ENCODE peak calls at places on chromosome 7, in nine cellular contexts. N is endothelial cell of umbilical vein, I is GM12878, T is mesenchymal stem cell, P is K562, Q is MM.1S, G is H9, F is trophoblast cell, A is mesendoderm. V is an unnamed sample. For H3K4me1, the result is how much of the 10 kb centered on the place peaks cover.

GRCh38 chr7:116087291-116087690 is 56.7 kb upstream of the TFEC start:
- DNase-seq in N (no peak), I (no peak), T (no peak), P (no peak), Q (no peak), G (no peak), F (no peak), A (no peak), V (no peak)

GRCh38 chr7:68107256-68107655 is 1110.6 kb downstream of the TYW1 start:
- DNase-seq in N (no peak), I (no peak), T (no peak), P (no peak), Q (no peak), G (no peak), F (no peak), A (no peak), V (no peak)

GRCh38 chr7:78317371-78317770 is 518.8 kb downstream of the PHTF2 start:
- DNase-seq in N (no peak), I (no peak), T (no peak), P (no peak), Q (no peak), G (no peak), F (no peak), A (no peak), V (no peak)

GRCh38 chr7:92608380-92609322 is 18.5 kb upstream of the FAM133B start:
- DNase-seq in N (no peak), I (no peak), T (no peak), P (peak), Q (no peak), G (peak), F (peak), A (peak), V (no peak)

GRCh38 chr7:22728416-22729029 is 1.5 kb downstream of the IL6 start:
- DNase-seq in N (peak), I (no peak), T (peak), P (peak), Q (peak), G (no peak), F (peak), A (peak), V (peak)

GRCh38 chr7:12619461-12620069 is 49.0 kb downstream of the SCIN start:
- DNase-seq in N (no peak), I (no peak), T (no peak), P (no peak), Q (no peak), G (no peak), F (peak), A (peak), V (no peak)

GRCh38 chr7:26199301-26200112 is 1.0 kb downstream of the HNRNPA2B1 start:
- DNase-seq in N (peak), I (no peak), T (peak), P (no peak), Q (peak), G (no peak), F (peak), A (peak), V (peak)

GRCh38 chr7:138257459-138258193 is 181.4 kb downstream of the AKR1D1 start:
- DNase-seq in N (peak), I (no peak), T (peak), P (peak), Q (no peak), G (no peak), F (peak), A (peak), V (peak)

GRCh38 chr7:91784469-91784868 is 96.0 kb downstream of the MTERF1 start:
- DNase-seq in N (peak), I (no peak), T (peak), P (peak), Q (peak), G (no peak), F (peak), A (no peak), V (peak)

GRCh38 chr7:138756591-138757222 is 41.1 kb upstream of the TMEM213 start:
- DNase-seq in N (no peak), I (no peak), T (no peak), P (no peak), Q (no peak), G (no peak), F (no peak), A (no peak), V (no peak)

GRCh38 chr7:153840861-153841260 is 211.3 kb upstream of the DPP6 start:
- DNase-seq in N (no peak), I (no peak), T (no peak), P (no peak), Q (peak), G (no peak), F (no peak), A (no peak), V (no peak)

GRCh38 chr7:24323961-24324480 is 40.0 kb downstream of the NPY start:
- DNase-seq in N (no peak), I (no peak), T (no peak), P (no peak), Q (no peak), G (no peak), F (no peak), A (no peak), V (no peak)

GRCh38 chr7:121001234-121001633 is 12.7 kb downstream of the CPED1 start:
- DNase-seq in N (no peak), I (no peak), T (no peak), P (no peak), Q (no peak), G (no peak), F (no peak), A (no peak), V (no peak)

GRCh38 chr7:18192228-18192627 is 164.6 kb upstream of the PRPS1L1 start:
- DNase-seq in N (no peak), I (no peak), T (no peak), P (no peak), Q (no peak), G (no peak), F (no peak), A (no peak), V (no peak)

GRCh38 chr7:134616611-134617010 is 30.0 kb upstream of the BPGM start:
- DNase-seq in N (no peak), I (no peak), T (no peak), P (no peak), Q (no peak), G (no peak), F (no peak), A (no peak), V (no peak)

GRCh38 chr7:1123721-1124120 is 35.8 kb downstream of the GPER1 start:
- DNase-seq in N (peak), I (no peak), T (peak), P (no peak), Q (no peak), G (peak), F (peak), A (peak), V (peak)

GRCh38 chr7:135956393-135956792 is 20.8 kb downstream of the MTPN start:
- DNase-seq in N (no peak), I (no peak), T (no peak), P (no peak), Q (no peak), G (no peak), F (no peak), A (no peak), V (no peak)

GRCh38 chr7:152893801-152894294 is 134.3 kb downstream of the ACTR3B start:
- DNase-seq in N (no peak), I (no peak), T (no peak), P (no peak), Q (no peak), G (no peak), F (no peak), A (no peak), V (no peak)

GRCh38 chr7:7375538-7375937 is 160.1 kb downstream of the COL28A1 start:
- DNase-seq in N (no peak), I (no peak), T (no peak), P (no peak), Q (no peak), G (no peak), F (no peak), A (no peak), V (no peak)

GRCh38 chr7:96649981-96650380 is 59.7 kb downstream of the SEM1 start:
- DNase-seq in N (no peak), I (no peak), T (peak), P (no peak), Q (no peak), G (no peak), F (no peak), A (no peak), V (peak)

GRCh38 chr7:14085901-14086300 is 96.4 kb upstream of the ETV1 start:
- DNase-seq in N (no peak), I (no peak), T (peak), P (no peak), Q (no peak), G (no peak), F (no peak), A (peak), V (no peak)

GRCh38 chr7:26105206-26105605 is 46.8 kb upstream of the NFE2L3 start:
- DNase-seq in N (no peak), I (no peak), T (no peak), P (no peak), Q (no peak), G (no peak), F (no peak), A (no peak), V (no peak)

GRCh38 chr7:29332027-29332806 is 137.6 kb downstream of the CHN2 start:
- DNase-seq in N (no peak), I (no peak), T (no peak), P (no peak), Q (no peak), G (no peak), F (no peak), A (no peak), V (no peak)

GRCh38 chr7:48253020-48253419 is 81.8 kb downstream of the ABCA13 start:
- DNase-seq in N (no peak), I (no peak), T (no peak), P (no peak), Q (no peak), G (peak), F (no peak), A (peak), V (no peak)

GRCh38 chr7:137544450-137545058 is 201.0 kb upstream of the PTN start:
- DNase-seq in N (no peak), I (no peak), T (no peak), P (no peak), Q (no peak), G (no peak), F (no peak), A (no peak), V (peak)

GRCh38 chr7:131722371-131722770 is 165.9 kb upstream of the PODXL start:
- DNase-seq in N (no peak), I (no peak), T (no peak), P (no peak), Q (no peak), G (no peak), F (no peak), A (no peak), V (no peak)

GRCh38 chr7:12643001-12643400 is 44.4 kb upstream of the ARL4A start:
- DNase-seq in N (no peak), I (no peak), T (no peak), P (no peak), Q (no peak), G (no peak), F (no peak), A (no peak), V (no peak)

GRCh38 chr7:99096124-99096887 is 47.6 kb downstream of the SMURF1 start:
- DNase-seq in N (no peak), I (no peak), T (peak), P (no peak), Q (peak), G (no peak), F (no peak), A (no peak), V (peak)

GRCh38 chr7:99098317-99098823 is 45.5 kb downstream of the SMURF1 start:
- DNase-seq in N (no peak), I (no peak), T (no peak), P (no peak), Q (no peak), G (no peak), F (no peak), A (no peak), V (no peak)

GRCh38 chr7:99097730-99098129 is 46.2 kb downstream of the SMURF1 start:
- DNase-seq in N (no peak), I (no peak), T (no peak), P (no peak), Q (no peak), G (no peak), F (no peak), A (no peak), V (no peak)

GRCh38 chr7:99099499-99100077 is 44.3 kb downstream of the SMURF1 start:
- DNase-seq in N (no peak), I (no peak), T (peak), P (no peak), Q (no peak), G (no peak), F (peak), A (peak), V (no peak)

GRCh38 chr7:99098824-99099498 is 44.9 kb downstream of the SMURF1 start:
- DNase-seq in N (no peak), I (no peak), T (peak), P (no peak), Q (no peak), G (no peak), F (peak), A (peak), V (peak)
- H3K9ac ChIP-seq in N (no peak), I (no peak), T (peak), P (no peak), Q (no peak), G (no peak), F (no peak), A (no peak), V (no peak)

GRCh38 chr7:127880454-127880853 is 150.8 kb downstream of the LRRC4 start:
- DNase-seq in N (no peak), I (no peak), T (no peak), P (no peak), Q (no peak), G (no peak), F (peak), A (peak), V (no peak)
- H3K4me1 ChIP-seq in N (under half), I (under half), T (under half), P (under half), Q (under half), G (under half), F (under half), A (under half), V (under half)

DNA sequence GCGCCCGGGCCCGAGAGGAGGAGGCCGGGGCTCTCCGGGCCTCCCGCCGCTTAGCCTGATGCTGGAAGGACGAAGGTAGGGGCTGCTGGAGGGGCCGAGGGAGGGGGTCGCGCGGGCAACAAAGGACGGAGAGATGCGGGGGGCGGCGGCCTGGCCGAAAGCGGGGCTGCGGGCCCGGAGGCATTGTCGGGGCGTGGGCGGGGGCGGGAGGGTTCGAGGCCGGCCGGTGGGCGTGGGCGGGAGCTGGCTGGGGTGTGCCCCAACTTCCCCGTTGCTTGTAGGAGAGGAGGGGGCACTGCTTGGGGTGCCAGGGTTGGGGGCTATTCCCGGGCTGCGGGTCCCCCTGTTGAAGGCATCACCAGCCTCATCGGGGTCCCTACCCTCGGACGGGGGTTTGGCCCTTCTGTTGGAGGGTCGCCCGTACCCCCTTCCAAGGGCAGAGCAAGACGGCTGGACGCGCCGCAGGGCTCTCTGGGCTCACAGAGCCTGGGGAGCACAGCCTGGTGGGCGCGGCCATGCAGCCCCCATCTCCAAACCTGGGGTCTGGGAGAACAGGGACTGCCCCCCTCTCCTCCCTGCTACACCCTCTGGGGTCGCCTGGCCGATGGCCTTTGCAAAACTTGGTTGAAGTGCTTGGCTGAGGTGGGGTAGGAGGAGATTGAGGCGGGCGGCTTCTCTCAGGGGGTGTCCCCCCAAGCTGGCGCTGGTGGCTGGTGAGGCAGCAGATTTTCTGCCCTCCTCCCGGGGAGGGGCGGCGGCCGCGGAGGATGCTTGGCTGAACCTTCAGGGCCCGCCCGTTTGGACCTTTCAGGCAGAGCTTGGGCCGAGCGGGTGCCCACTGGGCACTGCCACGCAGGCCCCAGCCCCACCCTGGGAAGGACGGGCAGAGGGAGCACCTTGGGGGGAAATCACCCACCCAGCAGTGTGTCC is 718 bp downstream of the CLIP2 start:
- DNase-seq in N (no peak), I (no peak), T (no peak), P (peak), Q (no peak), G (no peak), F (no peak), A (no peak), V (no peak)
- H3K27ac ChIP-seq in N (peak), I (peak), T (no peak), P (no peak), Q (no peak), G (no peak), F (no peak), A (peak), V (peak)

GRCh38 chr7:36127075-36127740 is 25.8 kb upstream of the EEPD1 start:
- DNase-seq in N (no peak), I (no peak), T (peak), P (no peak), Q (no peak), G (no peak), F (no peak), A (no peak), V (no peak)

GRCh38 chr7:36131026-36131425 is 22.0 kb upstream of the EEPD1 start:
- DNase-seq in N (no peak), I (no peak), T (peak), P (no peak), Q (no peak), G (no peak), F (no peak), A (no peak), V (no peak)

GRCh38 chr7:36130236-36130945 is 22.7 kb upstream of the EEPD1 start:
- DNase-seq in N (no peak), I (no peak), T (no peak), P (no peak), Q (no peak), G (no peak), F (no peak), A (no peak), V (no peak)

GRCh38 chr7:36129048-36129534 is 24.0 kb upstream of the EEPD1 start:
- DNase-seq in N (no peak), I (no peak), T (peak), P (no peak), Q (no peak), G (no peak), F (no peak), A (no peak), V (peak)

GRCh38 chr7:36128448-36129047 is 24.5 kb upstream of the EEPD1 start:
- DNase-seq in N (peak), I (no peak), T (peak), P (peak), Q (no peak), G (peak), F (peak), A (peak), V (peak)
- H3K9ac ChIP-seq in N (no peak), I (no peak), T (peak), P (no peak), Q (no peak), G (no peak), F (no peak), A (no peak), V (no peak)

GRCh38 chr7:157404002-157404401 is 67.2 kb downstream of the DNAJB6 start:
- DNase-seq in N (no peak), I (no peak), T (no peak), P (no peak), Q (no peak), G (no peak), F (no peak), A (no peak), V (no peak)
- H3K4me1 ChIP-seq in N (under half), I (under half), T (under half), P (half or more), Q (under half), G (under half), F (under half), A (under half), V (under half)

V was measured in fibroblast of lung.